ENCODE peak calls at places on chromosome 16, in four cellular contexts. X is lung, N is ACHN, Q is ELR. C is an unnamed sample.

GRCh38 chr16:3004319-3004718 is 8.4 kb upstream of the CLDN9 start:
- DNase-seq in X (no peak), N (peak), Q (no peak), C (no peak)

GRCh38 chr16:80751167-80751566 is 53.2 kb downstream of the CDYL2 start:
- DNase-seq in X (peak), N (no peak), Q (no peak), C (no peak)

GRCh38 chr16:15604460-15605390 is 38.2 kb downstream of the MARF1 start:
- DNase-seq in X (no peak), N (no peak), Q (no peak), C (no peak)

GRCh38 chr16:3690991-3691720 is 26.2 kb downstream of the TRAP1 start:
- DNase-seq in X (no peak), N (no peak), Q (peak), C (no peak)

GRCh38 chr16:47316686-47317085 is 144.2 kb downstream of the ITFG1 start:
- DNase-seq in X (no peak), N (no peak), Q (no peak), C (no peak)

GRCh38 chr16:81651758-81652718 is 127.1 kb upstream of the PLCG2 start:
- DNase-seq in X (no peak), N (no peak), Q (no peak), C (no peak)

GRCh38 chr16:57092786-57093301 is 461 bp downstream of the CPNE2 start:
- DNase-seq in X (no peak), N (peak), Q (peak), C (no peak)

GRCh38 chr16:67263201-67263600 is 14.4 kb downstream of the SLC9A5 start:
- DNase-seq in X (no peak), N (no peak), Q (no peak), C (no peak)

GRCh38 chr16:69861276-69862030 is 89.7 kb upstream of the CLEC18A start:
- DNase-seq in X (peak), N (no peak), Q (no peak), C (no peak)

GRCh38 chr16:85004587-85005205 is 6.6 kb downstream of the ZDHHC7 start:
- DNase-seq in X (peak), N (peak), Q (peak), C (no peak)

GRCh38 chr16:314351-314750 is 31.4 kb downstream of the PDIA2 start:
- DNase-seq in X (no peak), N (no peak), Q (no peak), C (no peak)

GRCh38 chr16:9119795-9120194 is 28.4 kb downstream of the HAPSTR1 start:
- DNase-seq in X (peak), N (no peak), Q (peak), C (no peak)

GRCh38 chr16:72873853-72874252 is 174.1 kb downstream of the ZFHX3 start:
- DNase-seq in X (no peak), N (no peak), Q (peak), C (no peak)

GRCh38 chr16:51326131-51326856 is 175.2 kb upstream of the SALL1 start:
- DNase-seq in X (no peak), N (peak), Q (peak), C (no peak)

GRCh38 chr16:69709456-69710084 is 16.8 kb downstream of the NQO1 start:
- DNase-seq in X (no peak), N (peak), Q (peak), C (peak)

GRCh38 chr16:84593825-84594724 is 23.8 kb downstream of the COTL1 start:
- DNase-seq in X (peak), N (no peak), Q (no peak), C (peak)

GRCh38 chr16:15770512-15770911 is 86.3 kb downstream of the MYH11 start:
- DNase-seq in X (no peak), N (no peak), Q (peak), C (no peak)

GRCh38 chr16:4680673-4681470 is 12.5 kb upstream of the NUDT16L1 start:
- DNase-seq in X (no peak), N (no peak), Q (no peak), C (peak)

GRCh38 chr16:81797443-81797842 is 18.4 kb downstream of the PLCG2 start:
- DNase-seq in X (no peak), N (no peak), Q (no peak), C (no peak)

GRCh38 chr16:89381788-89382187 is 108.6 kb downstream of the ANKRD11 start:
- DNase-seq in X (no peak), N (no peak), Q (no peak), C (no peak)

GRCh38 chr16:86292171-86292775 is 218.1 kb upstream of the FOXF1 start:
- DNase-seq in X (no peak), N (no peak), Q (no peak), C (no peak)

GRCh38 chr16:56742030-56742984 is 12.4 kb downstream of the NUP93 start:
- DNase-seq in X (no peak), N (peak), Q (peak), C (peak)

GRCh38 chr16:17798721-17799120 is 328.0 kb upstream of the XYLT1 start:
- DNase-seq in X (no peak), N (no peak), Q (no peak), C (no peak)

GRCh38 chr16:4911831-4912422 is 25.0 kb downstream of the PPL start:
- DNase-seq in X (no peak), N (no peak), Q (no peak), C (no peak)

GRCh38 chr16:88453621-88454314 is 688 bp downstream of the ZFPM1 start:
- DNase-seq in X (no peak), N (peak), Q (peak), C (no peak)

GRCh38 chr16:72915331-72915730 is 132.6 kb downstream of the ZFHX3 start:
- DNase-seq in X (no peak), N (no peak), Q (no peak), C (no peak)

GRCh38 chr16:5756969-5757368 is 659.4 kb upstream of the EEF2KMT start:
- DNase-seq in X (no peak), N (no peak), Q (no peak), C (no peak)

GRCh38 chr16:2056077-2056476 is 8.3 kb downstream of the TSC2 start:
- DNase-seq in X (no peak), N (no peak), Q (peak), C (no peak)

GRCh38 chr16:4338712-4339299 is 12.3 kb downstream of the PAM16 start:
- DNase-seq in X (no peak), N (no peak), Q (no peak), C (no peak)

GRCh38 chr16:10878644-10879498 is 1.9 kb downstream of the CIITA start:
- DNase-seq in X (peak), N (peak), Q (peak), C (no peak)

GRCh38 chr16:68229431-68230175 is 6.3 kb downstream of the ESRP2 start:
- DNase-seq in X (no peak), N (peak), Q (peak), C (no peak)

GRCh38 chr16:58110590-58111330 is 18.4 kb downstream of the CFAP20 start:
- DNase-seq in X (no peak), N (peak), Q (peak), C (no peak)

GRCh38 chr16:86604436-86605220 is 26.3 kb downstream of the FOXL1 start:
- DNase-seq in X (no peak), N (no peak), Q (no peak), C (no peak)